ENCODE peak calls at places on chromosome 1, in four cellular contexts. One of them, this sample, is unnamed.

GRCh38 chr1:15139654-15140350 is 13.7 kb upstream of the TMEM51 start:
- DNase-seq in left kidney: peak
- DNase-seq in MCF 10A: no peak
- DNase-seq in NCI-H1092: no peak
- DNase-seq in this sample: no peak

GRCh38 chr1:95703046-95703445 is 469.0 kb downstream of the RWDD3 start:
- DNase-seq in left kidney: no peak
- DNase-seq in MCF 10A: no peak
- DNase-seq in NCI-H1092: no peak
- DNase-seq in this sample: no peak

GRCh38 chr1:203320546-203321272 is 15.4 kb downstream of the BTG2 start:
- DNase-seq in left kidney: peak
- DNase-seq in MCF 10A: peak
- DNase-seq in NCI-H1092: peak
- DNase-seq in this sample: peak

GRCh38 chr1:63794927-63795326 is 21.1 kb downstream of the ROR1 start:
- DNase-seq in left kidney: no peak
- DNase-seq in MCF 10A: peak
- DNase-seq in NCI-H1092: no peak
- DNase-seq in this sample: peak

GRCh38 chr1:8332806-8333205 is 14.9 kb downstream of the SLC45A1 start:
- DNase-seq in left kidney: no peak
- DNase-seq in MCF 10A: no peak
- DNase-seq in NCI-H1092: no peak
- DNase-seq in this sample: no peak

GRCh38 chr1:168631671-168632400 is 55.4 kb downstream of the XCL1 start:
- DNase-seq in left kidney: no peak
- DNase-seq in MCF 10A: no peak
- DNase-seq in NCI-H1092: no peak
- DNase-seq in this sample: no peak

GRCh38 chr1:95207223-95207935 is 26.6 kb upstream of the RWDD3 start:
- DNase-seq in left kidney: no peak
- DNase-seq in MCF 10A: peak
- DNase-seq in NCI-H1092: no peak
- DNase-seq in this sample: peak

GRCh38 chr1:44409019-44409602 is 4.1 kb downstream of the RNF220 start:
- DNase-seq in left kidney: no peak
- DNase-seq in MCF 10A: no peak
- DNase-seq in NCI-H1092: no peak
- DNase-seq in this sample: no peak

GRCh38 chr1:31196685-31197084 is 43.0 kb downstream of the NKAIN1 start:
- DNase-seq in left kidney: no peak
- DNase-seq in MCF 10A: peak
- DNase-seq in NCI-H1092: no peak
- DNase-seq in this sample: no peak

GRCh38 chr1:174276087-174276486 is 116.8 kb downstream of the RABGAP1L start:
- DNase-seq in left kidney: no peak
- DNase-seq in MCF 10A: no peak
- DNase-seq in NCI-H1092: no peak
- DNase-seq in this sample: no peak

GRCh38 chr1:188269956-188270355 is 1441.2 kb downstream of the PLA2G4A start:
- DNase-seq in left kidney: no peak
- DNase-seq in MCF 10A: no peak
- DNase-seq in NCI-H1092: no peak
- DNase-seq in this sample: no peak

GRCh38 chr1:12604114-12604874 is 13.7 kb downstream of the DHRS3 start:
- DNase-seq in left kidney: peak
- DNase-seq in MCF 10A: peak
- DNase-seq in NCI-H1092: peak
- DNase-seq in this sample: no peak

GRCh38 chr1:204079608-204079999 is 6.7 kb downstream of the SOX13 start:
- DNase-seq in left kidney: no peak
- DNase-seq in MCF 10A: no peak
- DNase-seq in NCI-H1092: no peak
- DNase-seq in this sample: no peak

GRCh38 chr1:153509729-153510354 is 25.9 kb downstream of the S100A6 start:
- DNase-seq in left kidney: peak
- DNase-seq in MCF 10A: peak
- DNase-seq in NCI-H1092: peak
- DNase-seq in this sample: no peak

GRCh38 chr1:230632273-230632873 is 9.9 kb upstream of the COG2 start:
- DNase-seq in left kidney: peak
- DNase-seq in MCF 10A: peak
- DNase-seq in NCI-H1092: peak
- DNase-seq in this sample: peak

GRCh38 chr1:226568077-226568831 is 19.7 kb downstream of the STUM start:
- DNase-seq in left kidney: peak
- DNase-seq in MCF 10A: no peak
- DNase-seq in NCI-H1092: no peak
- DNase-seq in this sample: no peak

GRCh38 chr1:3827813-3828307 is 29.2 kb downstream of the CEP104 start:
- DNase-seq in left kidney: no peak
- DNase-seq in MCF 10A: no peak
- DNase-seq in NCI-H1092: no peak
- DNase-seq in this sample: no peak

GRCh38 chr1:25563330-25564215 is 20.2 kb downstream of the LDLRAP1 start:
- DNase-seq in left kidney: no peak
- DNase-seq in MCF 10A: no peak
- DNase-seq in NCI-H1092: no peak
- DNase-seq in this sample: no peak

This sample was measured in NCI-H2029.